ENCODE peak calls at places on chromosomes 12 and 14, in seven cellular contexts. Y is HCEC 1CT; N is stimulated activated CD8-positive, alpha-beta memory T cell treated with anti-CD3 and anti-CD28 coated beads, Interleukin-4, amount 100 ng/mL, for 4 hours; C is AG10803; D is CD4-positive, alpha-beta memory T cell; E is lower lobe of right lung; O is DMS153. J is an unnamed sample.

GRCh38 chr12:122449317-122449716 is 26.8 kb upstream of the CLIP1 start:
- DNase-seq in C (peak), Y (peak), N (no peak), D (no peak), E (no peak), O (no peak), J (peak)

GRCh38 chr14:104528496-104528895 is 51.1 kb upstream of the C14orf180 start:
- DNase-seq in C (no peak), E (peak), O (no peak), Y (no peak), D (no peak), N (no peak), J (no peak)

GRCh38 chr12:113899844-113900471 is 66.2 kb downstream of the RBM19 start:
- DNase-seq in O (peak), C (no peak), D (no peak), Y (no peak), N (no peak), E (no peak), J (no peak)

GRCh38 chr12:534216-534615 is 74.5 kb downstream of the B4GALNT3 start:
- DNase-seq in N (no peak), C (no peak), D (no peak), O (no peak), E (no peak), Y (no peak), J (no peak)

GRCh38 chr12:118150625-118151024 is 14.7 kb downstream of the PEBP1 start:
- DNase-seq in D (no peak), O (no peak), E (no peak), N (no peak), C (no peak), Y (no peak), J (no peak)

GRCh38 chr12:11741434-11742092 is 92.1 kb downstream of the ETV6 start:
- DNase-seq in N (no peak), E (no peak), Y (no peak), O (no peak), D (no peak), C (no peak), J (no peak)

GRCh38 chr12:13428538-13429265 is 232.2 kb downstream of the EMP1 start:
- DNase-seq in D (no peak), E (no peak), N (no peak), C (peak), O (peak), Y (no peak), J (peak)

GRCh38 chr14:23861666-23862065 is 91.9 kb upstream of the DHRS4 start:
- DNase-seq in E (no peak), Y (no peak), N (no peak), O (no peak), C (no peak), D (no peak), J (peak)

GRCh38 chr12:27965411-27965810 is 7.1 kb downstream of the PTHLH start:
- DNase-seq in N (no peak), O (no peak), C (peak), E (no peak), D (no peak), Y (peak), J (peak)

GRCh38 chr14:51419685-51420084 is 179.6 kb downstream of the TMX1 start:
- DNase-seq in Y (no peak), O (no peak), D (peak), N (no peak), C (no peak), E (no peak), J (no peak)

GRCh38 chr12:52082988-52083637 is 3.6 kb downstream of the SMIM41 start:
- DNase-seq in C (peak), O (peak), Y (peak), N (peak), E (peak), D (peak), J (peak)

GRCh38 chr12:26697217-26697616 is 135.8 kb downstream of the ITPR2 start:
- DNase-seq in Y (peak), D (no peak), O (no peak), N (no peak), E (no peak), C (no peak), J (no peak)

GRCh38 chr14:58078068-58078467 is 73.9 kb downstream of the ARMH4 start:
- DNase-seq in E (no peak), N (no peak), D (no peak), C (peak), O (no peak), Y (peak), J (peak)

GRCh38 chr12:79415754-79416435 is 274.9 kb downstream of the PAWR start:
- DNase-seq in D (no peak), O (no peak), C (no peak), N (no peak), Y (no peak), E (no peak), J (peak)

GRCh38 chr12:15752780-15753179 is 36.4 kb downstream of the EPS8 start:
- DNase-seq in D (no peak), Y (peak), N (no peak), O (no peak), E (no peak), C (peak), J (peak)

GRCh38 chr14:68255697-68256178 is 436.2 kb downstream of the RAD51B start:
- DNase-seq in C (peak), E (no peak), D (no peak), Y (peak), O (no peak), N (no peak), J (peak)

GRCh38 chr12:44294649-44295048 is 458.8 kb downstream of the TMEM117 start:
- DNase-seq in N (no peak), C (no peak), D (no peak), O (no peak), Y (no peak), E (no peak), J (no peak)

GRCh38 chr12:7693793-7694192 is 1.8 kb downstream of the GDF3 start:
- DNase-seq in O (no peak), C (no peak), Y (no peak), N (no peak), D (no peak), E (no peak), J (no peak)

GRCh38 chr12:111773801-111774551 is 7.2 kb downstream of the ALDH2 start:
- DNase-seq in O (no peak), D (no peak), Y (peak), E (peak), N (no peak), C (peak), J (peak)

J was measured in M059J.